ENCODE peak calls at places on chromosomes 16 and 17, in nine cellular contexts. G is activated CD8-positive, alpha-beta T cell treated with anti-CD3 and anti-CD28 coated beads, Interleukin-2, amount 10 ng/mL, durations not matched to agents 7 days and 5 days; O is COLO829; X is AG09319; Y is stimulated activated CD8-positive, alpha-beta memory T cell treated with anti-CD3 and anti-CD28 coated beads, Interleukin-4, amount 100 ng/mL, for 1 hour; F is amniotic stem cell; P is ascending aorta; Q is mammary epithelial cell; L is tibial artery. R is an unnamed sample.

GRCh38 chr17:17741346-17742023 is 60.2 kb downstream of the RAI1 start:
- DNase-seq in G (no peak), Y (no peak), Q (peak; percentile 44), F (no peak), P (no peak), X (no peak), L (no peak), O (peak; percentile 59), R (no peak)

GRCh38 chr16:83842755-83843507 is 35.2 kb downstream of the HSBP1 start:
- DNase-seq in Q (no peak), F (no peak), L (no peak), O (no peak), X (no peak), P (no peak), Y (no peak), G (no peak), R (peak; percentile 41)

GRCh38 chr17:58587713-58588117 is 73.3 kb upstream of the MTMR4 start:
- DNase-seq in G (peak; percentile 66), X (no peak), P (no peak), Y (peak; percentile 35), L (peak; percentile 29), Q (peak; percentile 32), O (peak; percentile 48), F (no peak), R (peak; percentile 67)

GRCh38 chr17:32370426-32370825 is 20.5 kb downstream of the ZNF207 start:
- DNase-seq in Y (no peak), F (no peak), G (no peak), O (no peak), Q (no peak), P (no peak), L (no peak), X (no peak), R (no peak)

GRCh38 chr16:81703177-81704155 is 75.6 kb upstream of the PLCG2 start:
- DNase-seq in O (no peak), Y (no peak), P (no peak), G (no peak), F (peak; percentile 49), Q (peak; percentile 59), L (no peak), X (peak; percentile 71), R (no peak)

GRCh38 chr17:1754430-1755112 is 7.3 kb upstream of the SERPINF1 start:
- DNase-seq in G (no peak), P (no peak), X (no peak), O (no peak), F (no peak), L (no peak), Y (no peak), Q (no peak), R (no peak)

GRCh38 chr16:3882531-3882930 is 2.0 kb upstream of the CREBBP start:
- DNase-seq in G (no peak), F (no peak), Q (no peak), L (no peak), Y (no peak), O (no peak), P (no peak), X (no peak), R (no peak)

GRCh38 chr16:80924372-80924978 is 82.2 kb downstream of the CMC2 start:
- DNase-seq in X (no peak), O (peak; percentile 17), Q (peak; percentile 16), L (peak; percentile 33), Y (no peak), F (no peak), P (no peak), G (peak; percentile 56), R (no peak)

GRCh38 chr16:73337371-73337770 is 289.4 kb upstream of the ZFHX3 start:
- DNase-seq in Y (no peak), F (no peak), L (no peak), X (no peak), G (no peak), O (no peak), Q (no peak), P (no peak), R (no peak)

GRCh38 chr16:14357328-14357727 is 272.7 kb downstream of the PARN start:
- DNase-seq in P (no peak), L (no peak), O (no peak), Y (no peak), G (no peak), X (no peak), F (no peak), Q (no peak), R (no peak)

GRCh38 chr16:53668869-53669268 is 34.8 kb downstream of the RPGRIP1L start:
- DNase-seq in O (no peak), P (no peak), Y (no peak), Q (no peak), L (no peak), G (no peak), X (no peak), F (no peak), R (no peak)

GRCh38 chr17:71024969-71025368 is 855.6 kb downstream of the KCNJ2 start:
- DNase-seq in L (no peak), O (no peak), G (no peak), X (no peak), F (no peak), Y (no peak), Q (no peak), P (no peak), R (no peak)

GRCh38 chr16:1534021-1535020 is 855 bp downstream of the TMEM204 start:
- DNase-seq in O (no peak), Y (no peak), F (no peak), G (no peak), L (no peak), P (no peak), X (no peak), Q (no peak), R (no peak)

GRCh38 chr17:75738218-75738802 is 17.1 kb downstream of the ITGB4 start:
- DNase-seq in P (no peak), Y (no peak), L (no peak), O (no peak), F (no peak), X (no peak), G (peak; percentile 72), Q (no peak), R (no peak)

GRCh38 chr16:8486985-8487384 is 103.3 kb downstream of the TMEM114 start:
- DNase-seq in X (no peak), Y (no peak), F (no peak), P (no peak), L (no peak), O (no peak), Q (no peak), G (no peak), R (no peak)

GRCh38 chr17:63918305-63918704 is 334 bp downstream of the GH1 start:
- DNase-seq in F (no peak), P (no peak), G (no peak), Y (no peak), X (no peak), Q (no peak), L (no peak), O (no peak), R (no peak)

GRCh38 chr17:79188048-79188447 is 113.4 kb downstream of the ENGASE start:
- DNase-seq in Q (no peak), L (no peak), P (no peak), X (no peak), Y (no peak), F (no peak), G (no peak), O (peak; percentile 28), R (no peak)

GRCh38 chr16:13956635-13957196 is 36.8 kb downstream of the ERCC4 start:
- DNase-seq in F (no peak), X (no peak), Q (no peak), O (no peak), P (no peak), L (no peak), Y (no peak), G (no peak), R (no peak)

GRCh38 chr16:80687606-80688005 is 116.8 kb downstream of the CDYL2 start:
- DNase-seq in G (no peak), O (no peak), X (no peak), F (no peak), Q (no peak), Y (no peak), P (no peak), L (no peak), R (no peak)

GRCh38 chr16:85290626-85291301 is 178.5 kb upstream of the CIBAR2 start:
- DNase-seq in P (no peak), Q (no peak), Y (no peak), X (no peak), F (no peak), L (no peak), O (no peak), G (no peak), R (no peak)

GRCh38 chr17:61411114-61411943 is 11.7 kb downstream of the TBX2 start:
- DNase-seq in P (peak; percentile 9), Y (no peak), G (no peak), F (no peak), L (peak; percentile 54), Q (peak; percentile 48), O (no peak), X (peak; percentile 54), R (peak; percentile 76)

GRCh38 chr17:67566656-67567055 is 151.1 kb upstream of the NOL11 start:
- DNase-seq in L (no peak), G (no peak), F (no peak), X (no peak), Y (no peak), O (no peak), Q (peak; percentile 6), P (no peak), R (no peak)